ENCODE peak calls at places on chromosomes 5 and 9, in five cellular contexts. S is hepatocyte, P is NCI-H2171 treated with DMSO at 0.1 percent for 48 hours, R is lung microvascular endothelial cell, E is MCF 10A. Y is an unnamed sample.

GRCh38 chr9:134040831-134041648 is 15.8 kb downstream of the BRD3OS start:
- DNase-seq in S (no peak), P (no peak), E (no peak), R (no peak), Y (no peak)

GRCh38 chr9:109817146-109817845 is 37.3 kb downstream of the PALM2AKAP2 start:
- DNase-seq in S (no peak), E (peak), P (no peak), R (peak), Y (no peak)

GRCh38 chr9:77084094-77084493 is 64.6 kb downstream of the FOXB2 start:
- DNase-seq in S (no peak), E (no peak), R (no peak), P (no peak), Y (no peak)

GRCh38 chr9:2271426-2271825 is 256.3 kb downstream of the SMARCA2 start:
- DNase-seq in R (peak), P (peak), S (no peak), E (peak), Y (peak)

GRCh38 chr5:10161778-10162177 is 87.9 kb downstream of the ATPSCKMT start:
- DNase-seq in R (no peak), E (no peak), S (no peak), P (no peak), Y (no peak)

GRCh38 chr5:6291961-6292360 is 86.4 kb downstream of the MED10 start:
- DNase-seq in S (peak), E (peak), R (peak), P (peak), Y (peak)

GRCh38 chr9:131037336-131038255 is 28.6 kb downstream of the LAMC3 start:
- DNase-seq in R (no peak), E (peak), P (no peak), S (peak), Y (no peak)

GRCh38 chr5:78727786-78728761 is 79.5 kb upstream of the LHFPL2 start:
- DNase-seq in S (peak), E (no peak), P (no peak), R (no peak), Y (no peak)

GRCh38 chr5:165673499-165673898 is 2168.1 kb downstream of the MAT2B start:
- DNase-seq in E (no peak), P (no peak), S (no peak), R (no peak), Y (no peak)

GRCh38 chr5:139180850-139181785 is 17.1 kb downstream of the SIL1 start:
- DNase-seq in R (no peak), P (no peak), S (no peak), E (no peak), Y (no peak)

GRCh38 chr9:84471816-84472215 is 131.3 kb upstream of the SLC28A3 start:
- DNase-seq in E (no peak), R (no peak), S (no peak), P (no peak), Y (no peak)

GRCh38 chr9:91114450-91114849 is 247.3 kb downstream of the AUH start:
- DNase-seq in P (no peak), S (no peak), R (no peak), E (no peak), Y (no peak)

GRCh38 chr5:6676702-6677101 is 36.5 kb upstream of the TENT4A start:
- DNase-seq in R (no peak), P (no peak), E (peak), S (no peak), Y (no peak)

GRCh38 chr5:96875805-96876291 is 452 bp upstream of the ERAP2 start:
- DNase-seq in R (peak), E (no peak), P (no peak), S (no peak), Y (peak)

GRCh38 chr5:173245319-173246134 is 10.5 kb upstream of the NKX2-5 start:
- DNase-seq in E (no peak), S (no peak), P (no peak), R (no peak), Y (no peak)

GRCh38 chr9:122201641-122202040 is 27.1 kb downstream of the LHX6 start:
- DNase-seq in P (no peak), E (no peak), R (peak), S (no peak), Y (no peak)

GRCh38 chr9:94076557-94076956 is 7.7 kb upstream of the PTPDC1 start:
- DNase-seq in S (no peak), P (no peak), E (no peak), R (no peak), Y (no peak)

GRCh38 chr5:181236954-181237641 is 6.6 kb downstream of the RACK1 start:
- DNase-seq in E (no peak), S (no peak), R (no peak), P (no peak), Y (no peak)

GRCh38 chr9:14318934-14319513 is 5.1 kb upstream of the NFIB start:
- DNase-seq in S (no peak), P (no peak), E (no peak), R (no peak), Y (no peak)

GRCh38 chr9:131447600-131447999 is 53.7 kb downstream of the PRRC2B start:
- DNase-seq in S (no peak), P (no peak), R (no peak), E (no peak), Y (no peak)

GRCh38 chr5:6774673-6775327 is 61.6 kb downstream of the TENT4A start:
- DNase-seq in R (no peak), E (no peak), S (no peak), P (no peak), Y (no peak)

GRCh38 chr5:170720984-170721383 is 62.5 kb upstream of the GABRP start:
- DNase-seq in R (no peak), P (no peak), S (no peak), E (no peak), Y (no peak)

GRCh38 chr5:124528838-124529237 is 217.6 kb downstream of the ZNF608 start:
- DNase-seq in E (no peak), R (no peak), S (no peak), P (no peak), Y (no peak)

GRCh38 chr9:14400658-14400995 is 86.7 kb upstream of the NFIB start:
- DNase-seq in E (peak), R (peak), S (peak), P (peak), Y (peak)

GRCh38 chr5:65796269-65796668 is 74.3 kb downstream of the NLN start:
- DNase-seq in S (no peak), E (no peak), P (no peak), R (no peak), Y (peak)

GRCh38 chr9:94913550-94913949 is 187.1 kb downstream of the AOPEP start:
- DNase-seq in P (no peak), R (no peak), E (no peak), S (no peak), Y (no peak)

GRCh38 chr5:134005415-134006118 is 792 bp upstream of the VDAC1 start:
- DNase-seq in R (no peak), P (no peak), E (no peak), S (peak), Y (no peak)

GRCh38 chr9:93138171-93138764 is 4.2 kb upstream of the NINJ1 start:
- DNase-seq in E (no peak), S (no peak), R (no peak), P (peak), Y (no peak)

GRCh38 chr5:156450778-156451177 is 123.8 kb downstream of the SGCD start:
- DNase-seq in R (no peak), E (no peak), P (no peak), S (no peak), Y (no peak)

GRCh38 chr9:135216236-135216635 is 128.8 kb downstream of the OLFM1 start:
- DNase-seq in P (no peak), R (no peak), E (no peak), S (no peak), Y (no peak)

GRCh38 chr5:17090839-17091238 is 126.6 kb upstream of the BASP1 start:
- DNase-seq in R (no peak), E (no peak), S (no peak), P (no peak), Y (no peak)

GRCh38 chr9:113187935-113188595 is 33.0 kb downstream of the FKBP15 start:
- DNase-seq in R (peak), E (peak), S (peak), P (no peak), Y (peak)

Y was measured in SK-MEL-5.